ENCODE peak calls at places on chromosomes 6 and 20, in four cellular contexts. C, M, A and Y are unnamed samples.

GRCh38 chr6:96104910-96105309 is 89.1 kb downstream of the FUT9 start:
- DNase-seq in C (no peak), A (no peak), M (no peak), Y (no peak)

GRCh38 chr6:147538821-147539220 is 30.3 kb downstream of the SAMD5 start:
- DNase-seq in C (no peak), M (no peak), A (no peak), Y (no peak)

GRCh38 chr6:100057941-100058340 is 63.9 kb upstream of the MCHR2 start:
- DNase-seq in C (peak; percentile 12), A (no peak), M (no peak), Y (no peak)

GRCh38 chr6:155158044-155158843 is 105.6 kb upstream of the CLDN20 start:
- DNase-seq in A (no peak), C (peak; percentile 13), M (no peak), Y (no peak)

GRCh38 chr6:18154507-18155272 is at the start of gene TPMT:
- DNase-seq in C (no peak), M (peak; percentile 49), A (no peak), Y (peak; percentile 62)

GRCh38 chr6:35019171-35019570 is 122.0 kb downstream of the TCP11 start:
- DNase-seq in M (no peak), C (no peak), A (no peak), Y (no peak)

GRCh38 chr20:50379049-50379990 is 130.9 kb upstream of the PTPN1 start:
- DNase-seq in C (peak; percentile 92), M (no peak), A (no peak), Y (no peak)

GRCh38 chr6:169955796-169956493 is 204.5 kb downstream of the ERMARD start:
- DNase-seq in M (no peak), C (no peak), A (no peak), Y (no peak)

GRCh38 chr20:16611832-16612231 is 38.6 kb upstream of the KIF16B start:
- DNase-seq in M (no peak), C (no peak), A (no peak), Y (no peak)

GRCh38 chr6:305371-306206 is 13.3 kb downstream of the DUSP22 start:
- DNase-seq in C (no peak), A (peak; percentile 97), M (no peak), Y (no peak)
- TF ChIP-seq ELK1 in C (no peak), A (no peak), M (no peak), Y (no peak)

GRCh38 chr6:124670801-124671200 is 291.4 kb upstream of the RNF217 start:
- DNase-seq in A (no peak), M (no peak), C (no peak), Y (no peak)

GRCh38 chr6:124679392-124679791 is 282.8 kb upstream of the RNF217 start:
- DNase-seq in M (no peak), A (no peak), C (peak; percentile 1), Y (no peak)

GRCh38 chr6:124674042-124674441 is 288.2 kb upstream of the RNF217 start:
- DNase-seq in C (no peak), A (no peak), M (no peak), Y (no peak)

GRCh38 chr6:124677874-124678273 is 284.4 kb upstream of the RNF217 start:
- DNase-seq in M (no peak), A (no peak), C (no peak), Y (no peak)

GRCh38 chr6:124676033-124676432 is 286.2 kb upstream of the RNF217 start:
- DNase-seq in M (no peak), C (peak; percentile 42), A (no peak), Y (no peak)
- TF ChIP-seq ELK1 in M (no peak), C (no peak), A (no peak), Y (no peak)

DNA sequence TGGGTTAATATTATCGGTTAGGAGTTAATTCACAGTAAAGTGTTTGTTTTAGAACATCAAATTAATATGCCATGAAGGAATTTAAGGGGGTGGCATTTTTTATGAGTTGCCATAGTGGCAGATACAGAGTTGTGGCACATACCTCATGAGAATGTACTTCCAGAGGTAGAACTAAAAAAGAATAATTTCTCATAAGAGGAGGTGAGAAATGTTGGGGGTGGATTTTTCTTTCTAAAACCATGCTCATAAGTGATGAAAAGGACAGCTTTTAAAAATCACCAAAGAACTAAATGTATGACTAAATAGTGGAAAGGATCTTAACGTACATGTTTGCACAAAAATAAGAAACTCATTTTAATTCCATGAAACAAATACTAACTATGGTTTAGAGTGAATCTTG is 58.7 kb downstream of the SHLD1 start:
- DNase-seq in A (no peak), C (no peak), M (no peak), Y (no peak)
- TF ChIP-seq ELK1 in A (no peak), C (no peak), M (no peak), Y (no peak)

DNA sequence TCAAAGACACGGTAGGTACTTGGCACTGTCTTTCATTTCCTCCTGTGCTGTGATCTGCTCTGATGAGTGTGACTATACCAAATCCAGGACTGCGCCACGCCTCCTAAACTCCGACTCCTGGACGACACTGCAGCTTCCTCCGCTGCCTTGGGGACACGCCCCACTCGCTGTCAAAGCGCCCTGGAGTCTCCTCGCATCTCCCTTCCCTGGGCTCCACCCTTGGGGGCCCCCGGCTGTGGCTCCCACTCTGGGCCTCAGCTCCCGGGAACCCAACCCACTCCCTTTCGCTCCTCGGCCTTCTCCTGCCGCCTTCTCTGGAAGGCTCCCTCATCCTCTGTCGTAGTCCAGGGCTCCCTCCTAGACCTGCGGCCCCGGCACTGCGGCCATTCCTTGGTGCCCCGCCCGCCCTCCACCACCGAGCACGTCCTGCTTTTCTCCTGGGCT is 61.2 kb downstream of the RSPH3 start:
- DNase-seq in A (no peak), M (peak; percentile 72), C (no peak), Y (peak; percentile 17)
- TF ChIP-seq ELK1 in A (no peak), M (no peak), C (no peak), Y (no peak)

GRCh38 chr6:16238658-16239089 is 287 bp downstream of the GMPR start:
- DNase-seq in A (no peak), M (peak; percentile 61), C (no peak), Y (no peak)

GRCh38 chr6:16237242-16237641 is 1.1 kb upstream of the GMPR start:
- DNase-seq in A (no peak), M (no peak), C (no peak), Y (no peak)

GRCh38 chr6:16238057-16238657 is at the start of gene GMPR:
- DNase-seq in C (peak; percentile 39), A (no peak), M (peak; percentile 93), Y (no peak)

GRCh38 chr6:16236009-16236501 is 2.3 kb upstream of the GMPR start:
- DNase-seq in M (no peak), A (no peak), C (no peak), Y (no peak)

GRCh38 chr6:16236648-16237199 is 1.7 kb upstream of the GMPR start:
- DNase-seq in M (peak; percentile 81), C (peak; percentile 76), A (peak; percentile 56), Y (no peak)
- TF ChIP-seq ELK1 in M (no peak), C (no peak), A (no peak), Y (no peak)

DNA sequence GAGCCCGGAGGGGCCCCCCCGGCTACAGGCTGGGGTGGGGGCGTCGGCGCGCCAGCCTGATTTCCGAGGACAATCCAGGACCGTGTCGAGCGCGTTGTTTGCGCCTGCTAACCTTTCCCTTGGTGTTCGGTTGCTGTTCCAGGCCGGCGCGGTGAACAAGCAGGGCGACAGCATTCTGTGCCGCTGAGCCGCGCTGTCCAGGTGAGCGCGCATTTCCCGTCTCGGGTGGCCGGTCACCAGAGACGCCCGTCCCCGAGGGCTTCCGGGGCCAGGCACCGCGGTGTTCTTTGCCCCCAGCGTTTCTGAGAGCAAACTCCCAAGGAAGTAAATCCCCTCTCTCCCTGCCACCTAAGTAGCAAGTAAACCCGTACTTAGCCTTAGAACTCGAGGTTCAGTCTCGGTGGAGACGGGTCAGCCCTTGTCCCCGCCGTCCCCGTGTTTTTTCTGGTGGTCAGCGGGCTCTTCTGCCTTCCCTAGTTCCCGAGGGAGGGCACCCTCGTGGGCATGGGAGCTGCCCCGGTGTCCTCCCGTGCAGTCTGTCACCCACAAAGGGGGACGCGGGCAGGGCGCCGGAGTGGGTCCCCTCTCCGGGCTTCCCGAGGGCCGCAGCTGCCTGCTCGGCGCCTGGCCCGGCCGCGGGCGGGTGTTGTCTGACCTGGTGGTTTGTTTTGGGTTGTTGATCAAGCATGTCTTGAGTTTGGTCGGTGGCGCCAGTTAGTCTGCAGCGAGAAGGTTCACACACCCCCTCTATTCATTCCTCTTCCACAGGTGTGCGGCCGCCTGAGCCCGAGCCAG is 1.5 kb downstream of the ID4 start:
- DNase-seq in A (no peak), C (peak; percentile 11), M (no peak), Y (peak; percentile 4)
- TF ChIP-seq ELK1 in A (no peak), C (no peak), M (no peak), Y (no peak)